ENCODE peak calls at places on chromosomes 6 and 20, in seven cellular contexts. K is neural crest cell, Q is right lobe of liver, W is Calu3, F is spleen, H is astrocyte of the cerebellum, T is fibroblast of lung. M is an unnamed sample.
A peak's percentile ranks its signal among the peaks of the same experiment; 100 is the strongest.

GRCh38 chr6:958531-958930 is 265.6 kb upstream of the EXOC2 start:
- DNase-seq in K (no peak), Q (no peak), W (no peak), F (no peak), H (peak; percentile 23), T (peak; percentile 76), M (no peak)

GRCh38 chr6:83151114-83151513 is 42.0 kb downstream of the PGM3 start:
- DNase-seq in K (no peak), Q (no peak), W (no peak), F (no peak), H (no peak), T (no peak), M (no peak)

GRCh38 chr6:7959453-7959852 is 48.9 kb upstream of the TXNDC5 start:
- DNase-seq in K (no peak), Q (no peak), W (no peak), F (no peak), H (no peak), T (no peak), M (no peak)

GRCh38 chr6:2827112-2827511 is 14.6 kb downstream of the SERPINB1 start:
- DNase-seq in K (no peak), Q (no peak), W (no peak), F (no peak), H (no peak), T (no peak), M (no peak)

GRCh38 chr20:21344961-21345360 is 41.8 kb downstream of the XRN2 start:
- DNase-seq in K (no peak), Q (no peak), W (no peak), F (no peak), H (no peak), T (no peak), M (no peak)

GRCh38 chr20:44911264-44911921 is 1.5 kb downstream of the PABPC1L start:
- DNase-seq in K (peak; percentile 70), Q (peak; percentile 85), W (peak; percentile 91), F (peak; percentile 83), H (peak; percentile 5), T (peak; percentile 26), M (no peak)

GRCh38 chr20:2221933-2222332 is 73.9 kb upstream of the TGM3 start:
- DNase-seq in K (no peak), Q (no peak), W (no peak), F (no peak), H (no peak), T (no peak), M (no peak)

GRCh38 chr6:163554663-163555062 is 140.1 kb downstream of the QKI start:
- DNase-seq in K (peak; percentile 41), Q (peak; percentile 58), W (peak; percentile 59), F (peak; percentile 72), H (no peak), T (peak; percentile 16), M (no peak)

GRCh38 chr6:158808918-158809678 is 10.1 kb downstream of the EZR start:
- DNase-seq in K (no peak), Q (peak; percentile 31), W (no peak), F (no peak), H (no peak), T (no peak), M (no peak)

GRCh38 chr6:12148841-12149240 is 136.7 kb downstream of the HIVEP1 start:
- DNase-seq in K (no peak), Q (no peak), W (no peak), F (no peak), H (no peak), T (peak; percentile 47), M (no peak)

DNA sequence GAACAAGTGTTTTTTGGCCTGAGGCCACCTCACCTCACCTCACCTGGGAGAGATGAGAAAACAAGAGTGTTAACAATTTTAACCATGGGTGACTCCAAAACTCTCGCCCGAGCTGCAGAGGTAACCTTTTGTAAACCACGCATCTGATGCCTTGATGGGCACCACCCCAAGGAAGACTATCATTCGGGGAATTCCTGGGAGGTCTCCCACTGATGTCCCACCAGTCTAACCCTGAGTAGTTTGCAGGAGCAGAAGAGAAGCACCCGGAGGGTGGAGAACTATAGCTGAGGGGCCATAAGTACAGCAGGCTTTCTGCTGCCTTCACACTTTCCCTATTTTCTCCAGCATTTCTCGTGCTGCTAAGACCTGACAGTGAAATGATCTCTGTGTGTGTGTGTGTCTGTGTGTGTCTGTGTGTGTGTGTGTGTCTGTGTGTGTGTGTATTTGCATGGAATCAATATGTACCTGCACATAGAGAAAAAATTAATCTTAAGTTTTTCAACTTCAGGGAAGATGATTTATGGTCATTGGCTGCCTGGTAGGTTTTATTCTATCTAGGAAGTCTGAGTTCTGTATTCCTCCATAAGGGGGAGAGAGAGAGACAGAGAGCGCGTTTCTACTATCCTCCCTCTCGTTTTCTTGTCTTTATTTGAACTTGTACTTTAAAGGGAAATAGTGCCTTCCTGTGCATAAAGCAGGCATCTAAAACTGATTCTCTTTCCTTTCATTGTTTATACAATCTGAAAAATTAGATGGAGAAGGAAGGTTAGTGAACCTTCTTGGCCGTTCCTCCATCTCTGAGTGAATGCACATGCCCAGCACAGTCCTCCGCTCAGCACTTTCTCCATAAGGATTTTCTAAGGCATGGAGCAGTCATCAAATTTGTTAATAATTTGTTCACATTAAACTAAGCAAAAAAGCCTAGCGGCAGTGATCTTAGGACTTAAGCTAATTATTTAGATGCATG is 75.9 kb downstream of the CAP2 start:
- DNase-seq in K (no peak), Q (no peak), W (no peak), F (no peak), H (no peak), T (no peak), M (no peak)
- TF ChIP-seq CTCF in K (peak; percentile 23), Q (peak; percentile 21), W (no peak), F (no peak), H (no peak), T (peak; percentile 40), M (peak; percentile 41)

GRCh38 chr6:66423047-66423446 is 716.0 kb upstream of the EYS start:
- DNase-seq in K (no peak), Q (no peak), W (no peak), F (no peak), H (no peak), T (no peak), M (no peak)

GRCh38 chr6:66418906-66419305 is 711.9 kb upstream of the EYS start:
- DNase-seq in K (no peak), Q (no peak), W (no peak), F (no peak), H (no peak), T (no peak), M (no peak)

DNA sequence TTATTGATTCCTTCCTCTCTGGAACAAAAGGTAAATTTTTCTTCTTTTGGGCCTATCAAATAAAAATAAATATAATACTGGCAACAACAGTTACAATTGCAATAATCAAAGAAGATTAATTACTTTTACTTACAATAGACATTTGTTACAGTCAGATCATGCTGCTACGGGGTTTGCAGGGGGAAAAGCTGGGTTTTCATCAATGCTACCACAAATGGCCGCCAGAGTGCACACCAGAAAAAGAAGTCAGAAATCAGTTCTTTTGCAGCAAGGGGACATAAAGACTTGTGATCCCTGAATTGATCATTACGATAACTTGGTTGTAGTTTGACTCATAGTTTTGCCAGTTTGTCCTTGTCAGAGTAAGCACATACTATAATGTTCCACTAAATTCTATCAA is 714.5 kb upstream of the EYS start:
- DNase-seq in K (peak; percentile 30), Q (no peak), W (no peak), F (no peak), H (no peak), T (no peak), M (no peak)
- TF ChIP-seq CTCF in K (peak; percentile 63), Q (peak; percentile 19), W (no peak), F (no peak), H (peak; percentile 57), T (no peak), M (peak; percentile 66)

DNA sequence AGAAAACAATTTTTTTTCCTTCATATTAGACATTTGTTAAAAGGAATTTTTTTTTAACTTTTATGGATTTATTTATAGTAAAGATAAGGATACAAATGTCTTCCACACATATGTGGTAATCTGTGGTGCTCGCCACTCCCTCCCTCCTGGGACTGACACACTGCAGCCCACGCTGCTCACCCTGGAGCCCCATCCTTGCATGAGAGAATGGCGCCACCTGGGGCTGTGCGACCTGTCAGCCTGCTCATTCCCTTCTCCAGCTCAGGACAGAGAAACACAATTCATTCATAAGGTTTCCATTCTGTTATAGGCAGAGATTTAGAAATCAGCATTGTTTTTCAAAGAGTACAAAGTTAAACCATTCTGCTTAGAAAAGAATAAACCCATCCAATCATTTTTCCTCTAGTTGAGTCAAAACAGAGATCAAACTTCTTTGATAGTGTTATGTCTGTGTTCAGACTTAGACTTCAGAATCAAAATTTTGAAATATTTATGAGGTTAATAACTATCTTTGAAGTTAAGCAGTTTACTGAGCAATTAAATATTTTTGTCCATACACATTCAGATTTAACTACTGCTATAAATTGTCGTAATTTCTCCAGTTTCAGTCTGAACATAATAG is 42.8 kb upstream of the DYNLRB1 start:
- DNase-seq in K (peak; percentile 51), Q (no peak), W (peak; percentile 80), F (no peak), H (no peak), T (peak; percentile 35), M (no peak)
- TF ChIP-seq CTCF in K (peak; percentile 63), Q (peak; percentile 46), W (peak; percentile 60), F (no peak), H (peak; percentile 39), T (no peak), M (peak; percentile 65)

DNA sequence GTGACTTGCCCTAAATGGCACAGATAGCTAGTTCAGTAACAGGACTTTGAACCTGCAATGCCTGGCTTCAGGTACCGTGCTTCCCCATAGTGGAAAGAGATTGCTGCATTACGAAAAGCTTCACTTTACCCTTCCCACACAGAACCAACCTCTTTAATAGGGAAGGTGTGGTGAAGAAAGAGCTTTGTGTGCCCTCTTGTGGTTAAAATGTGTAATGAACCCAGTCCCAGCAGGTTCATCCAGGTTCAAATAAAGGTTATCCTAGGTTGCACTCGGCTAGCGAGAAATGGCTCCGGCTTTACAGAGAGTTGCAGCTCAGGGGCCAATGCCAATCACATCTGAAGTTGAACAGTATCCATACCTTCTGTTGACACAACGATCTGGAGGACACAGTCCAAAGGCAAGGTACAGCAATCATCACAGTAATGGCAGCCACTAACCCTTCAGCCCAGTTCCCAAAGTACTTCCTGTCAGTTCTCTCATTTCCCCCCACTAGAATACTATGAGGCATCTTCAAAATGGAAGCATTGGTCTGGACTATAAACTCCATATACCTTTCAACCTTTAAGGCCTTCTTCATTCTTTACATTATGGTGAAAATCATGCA is 3.0 kb downstream of the DEFB115 start:
- DNase-seq in K (no peak), Q (no peak), W (peak; percentile 48), F (no peak), H (no peak), T (no peak), M (no peak)
- TF ChIP-seq CTCF in K (peak; percentile 50), Q (peak; percentile 55), W (peak; percentile 78), F (no peak), H (no peak), T (no peak), M (peak; percentile 60)